ENCODE peak calls at places on chromosomes 13 and 19, in nine cellular contexts. One of them, this sample, is unnamed.

GRCh38 chr13:30443957-30444404 is 21.7 kb downstream of the UBE2L5 start:
- DNase-seq in bronchial epithelial cell: no peak
- DNase-seq in EH: no peak
- DNase-seq in NCI-H2081: no peak
- DNase-seq in activated T-helper 1 cell treated with anti-CD3 and anti-CD28 coated beads, Interleukin-2, amount 50 U/mL, for 16 hours: no peak
- DNase-seq in fibroblast of mammary gland: no peak
- DNase-seq in uterus: no peak
- DNase-seq in stimulated activated CD4-positive, alpha-beta T cell treated with anti-CD3 and anti-CD28 coated beads, Interleukin-2, amount 100 ng/mL, for 48 hours: no peak
- DNase-seq in HTR-8/SVneo: no peak
- DNase-seq in this sample: no peak

GRCh38 chr19:13817615-13818371 is 22.6 kb downstream of the ZSWIM4 start:
- DNase-seq in bronchial epithelial cell: no peak
- DNase-seq in EH: peak
- DNase-seq in NCI-H2081: peak
- DNase-seq in activated T-helper 1 cell treated with anti-CD3 and anti-CD28 coated beads, Interleukin-2, amount 50 U/mL, for 16 hours: no peak
- DNase-seq in fibroblast of mammary gland: no peak
- DNase-seq in uterus: no peak
- DNase-seq in stimulated activated CD4-positive, alpha-beta T cell treated with anti-CD3 and anti-CD28 coated beads, Interleukin-2, amount 100 ng/mL, for 48 hours: no peak
- DNase-seq in HTR-8/SVneo: no peak
- DNase-seq in this sample: no peak

GRCh38 chr19:4583961-4584669 is 24.6 kb upstream of the SEMA6B start:
- DNase-seq in bronchial epithelial cell: no peak
- DNase-seq in EH: peak
- DNase-seq in NCI-H2081: peak
- DNase-seq in activated T-helper 1 cell treated with anti-CD3 and anti-CD28 coated beads, Interleukin-2, amount 50 U/mL, for 16 hours: no peak
- DNase-seq in fibroblast of mammary gland: no peak
- DNase-seq in uterus: no peak
- DNase-seq in stimulated activated CD4-positive, alpha-beta T cell treated with anti-CD3 and anti-CD28 coated beads, Interleukin-2, amount 100 ng/mL, for 48 hours: peak
- DNase-seq in HTR-8/SVneo: no peak
- DNase-seq in this sample: no peak

GRCh38 chr19:58577581-58578429 is 4.7 kb upstream of the MZF1 start:
- DNase-seq in bronchial epithelial cell: no peak
- DNase-seq in EH: no peak
- DNase-seq in NCI-H2081: no peak
- DNase-seq in activated T-helper 1 cell treated with anti-CD3 and anti-CD28 coated beads, Interleukin-2, amount 50 U/mL, for 16 hours: no peak
- DNase-seq in fibroblast of mammary gland: no peak
- DNase-seq in uterus: no peak
- DNase-seq in stimulated activated CD4-positive, alpha-beta T cell treated with anti-CD3 and anti-CD28 coated beads, Interleukin-2, amount 100 ng/mL, for 48 hours: no peak
- DNase-seq in HTR-8/SVneo: no peak
- DNase-seq in this sample: no peak

GRCh38 chr13:50081106-50081898 is 66.1 kb downstream of the KCNRG start:
- DNase-seq in bronchial epithelial cell: peak
- DNase-seq in EH: peak
- DNase-seq in NCI-H2081: peak
- DNase-seq in activated T-helper 1 cell treated with anti-CD3 and anti-CD28 coated beads, Interleukin-2, amount 50 U/mL, for 16 hours: peak
- DNase-seq in fibroblast of mammary gland: no peak
- DNase-seq in uterus: peak
- DNase-seq in stimulated activated CD4-positive, alpha-beta T cell treated with anti-CD3 and anti-CD28 coated beads, Interleukin-2, amount 100 ng/mL, for 48 hours: peak
- DNase-seq in HTR-8/SVneo: no peak
- DNase-seq in this sample: peak

GRCh38 chr13:96141032-96141431 is 51.1 kb downstream of the HS6ST3 start:
- DNase-seq in bronchial epithelial cell: peak
- DNase-seq in EH: peak
- DNase-seq in NCI-H2081: no peak
- DNase-seq in activated T-helper 1 cell treated with anti-CD3 and anti-CD28 coated beads, Interleukin-2, amount 50 U/mL, for 16 hours: no peak
- DNase-seq in fibroblast of mammary gland: peak
- DNase-seq in uterus: no peak
- DNase-seq in stimulated activated CD4-positive, alpha-beta T cell treated with anti-CD3 and anti-CD28 coated beads, Interleukin-2, amount 100 ng/mL, for 48 hours: no peak
- DNase-seq in HTR-8/SVneo: no peak
- DNase-seq in this sample: no peak

GRCh38 chr13:90443268-90443667 is 904.2 kb upstream of the MIR17HG start:
- DNase-seq in bronchial epithelial cell: peak
- DNase-seq in EH: peak
- DNase-seq in NCI-H2081: no peak
- DNase-seq in activated T-helper 1 cell treated with anti-CD3 and anti-CD28 coated beads, Interleukin-2, amount 50 U/mL, for 16 hours: no peak
- DNase-seq in fibroblast of mammary gland: no peak
- DNase-seq in uterus: no peak
- DNase-seq in stimulated activated CD4-positive, alpha-beta T cell treated with anti-CD3 and anti-CD28 coated beads, Interleukin-2, amount 100 ng/mL, for 48 hours: no peak
- DNase-seq in HTR-8/SVneo: no peak
- DNase-seq in this sample: no peak

GRCh38 chr19:14561832-14562351 is 10.0 kb downstream of the NDUFB7 start:
- DNase-seq in bronchial epithelial cell: peak
- DNase-seq in EH: no peak
- DNase-seq in NCI-H2081: no peak
- DNase-seq in activated T-helper 1 cell treated with anti-CD3 and anti-CD28 coated beads, Interleukin-2, amount 50 U/mL, for 16 hours: no peak
- DNase-seq in fibroblast of mammary gland: peak
- DNase-seq in uterus: no peak
- DNase-seq in stimulated activated CD4-positive, alpha-beta T cell treated with anti-CD3 and anti-CD28 coated beads, Interleukin-2, amount 100 ng/mL, for 48 hours: no peak
- DNase-seq in HTR-8/SVneo: no peak
- DNase-seq in this sample: peak

GRCh38 chr13:91142572-91142971 is 204.9 kb upstream of the MIR17HG start:
- DNase-seq in bronchial epithelial cell: peak
- DNase-seq in EH: peak
- DNase-seq in NCI-H2081: peak
- DNase-seq in activated T-helper 1 cell treated with anti-CD3 and anti-CD28 coated beads, Interleukin-2, amount 50 U/mL, for 16 hours: no peak
- DNase-seq in fibroblast of mammary gland: peak
- DNase-seq in uterus: no peak
- DNase-seq in stimulated activated CD4-positive, alpha-beta T cell treated with anti-CD3 and anti-CD28 coated beads, Interleukin-2, amount 100 ng/mL, for 48 hours: no peak
- DNase-seq in HTR-8/SVneo: peak
- DNase-seq in this sample: no peak

GRCh38 chr13:100247937-100248336 is 159.0 kb downstream of the PCCA start:
- DNase-seq in bronchial epithelial cell: no peak
- DNase-seq in EH: no peak
- DNase-seq in NCI-H2081: no peak
- DNase-seq in activated T-helper 1 cell treated with anti-CD3 and anti-CD28 coated beads, Interleukin-2, amount 50 U/mL, for 16 hours: no peak
- DNase-seq in fibroblast of mammary gland: no peak
- DNase-seq in uterus: no peak
- DNase-seq in stimulated activated CD4-positive, alpha-beta T cell treated with anti-CD3 and anti-CD28 coated beads, Interleukin-2, amount 100 ng/mL, for 48 hours: no peak
- DNase-seq in HTR-8/SVneo: no peak
- DNase-seq in this sample: no peak

GRCh38 chr19:34350161-34350561 is 14.8 kb upstream of the GPI start:
- DNase-seq in bronchial epithelial cell: no peak
- DNase-seq in EH: peak
- DNase-seq in NCI-H2081: no peak
- DNase-seq in activated T-helper 1 cell treated with anti-CD3 and anti-CD28 coated beads, Interleukin-2, amount 50 U/mL, for 16 hours: peak
- DNase-seq in fibroblast of mammary gland: peak
- DNase-seq in uterus: no peak
- DNase-seq in stimulated activated CD4-positive, alpha-beta T cell treated with anti-CD3 and anti-CD28 coated beads, Interleukin-2, amount 100 ng/mL, for 48 hours: no peak
- DNase-seq in HTR-8/SVneo: no peak
- DNase-seq in this sample: no peak

GRCh38 chr13:33918199-33918932 is 100.4 kb downstream of the RFC3 start:
- DNase-seq in bronchial epithelial cell: peak
- DNase-seq in EH: peak
- DNase-seq in NCI-H2081: no peak
- DNase-seq in activated T-helper 1 cell treated with anti-CD3 and anti-CD28 coated beads, Interleukin-2, amount 50 U/mL, for 16 hours: no peak
- DNase-seq in fibroblast of mammary gland: peak
- DNase-seq in uterus: no peak
- DNase-seq in stimulated activated CD4-positive, alpha-beta T cell treated with anti-CD3 and anti-CD28 coated beads, Interleukin-2, amount 100 ng/mL, for 48 hours: no peak
- DNase-seq in HTR-8/SVneo: peak
- DNase-seq in this sample: no peak

GRCh38 chr19:41425174-41426115 is 1.7 kb downstream of the B3GNT8 start:
- DNase-seq in bronchial epithelial cell: no peak
- DNase-seq in EH: no peak
- DNase-seq in NCI-H2081: no peak
- DNase-seq in activated T-helper 1 cell treated with anti-CD3 and anti-CD28 coated beads, Interleukin-2, amount 50 U/mL, for 16 hours: no peak
- DNase-seq in fibroblast of mammary gland: no peak
- DNase-seq in uterus: no peak
- DNase-seq in stimulated activated CD4-positive, alpha-beta T cell treated with anti-CD3 and anti-CD28 coated beads, Interleukin-2, amount 100 ng/mL, for 48 hours: no peak
- DNase-seq in HTR-8/SVneo: no peak
- DNase-seq in this sample: no peak

GRCh38 chr13:20231839-20232555 is at the start of gene GJB6:
- DNase-seq in bronchial epithelial cell: peak
- DNase-seq in EH: no peak
- DNase-seq in NCI-H2081: no peak
- DNase-seq in activated T-helper 1 cell treated with anti-CD3 and anti-CD28 coated beads, Interleukin-2, amount 50 U/mL, for 16 hours: no peak
- DNase-seq in fibroblast of mammary gland: no peak
- DNase-seq in uterus: no peak
- DNase-seq in stimulated activated CD4-positive, alpha-beta T cell treated with anti-CD3 and anti-CD28 coated beads, Interleukin-2, amount 100 ng/mL, for 48 hours: no peak
- DNase-seq in HTR-8/SVneo: no peak
- DNase-seq in this sample: no peak

GRCh38 chr19:11693505-11694499 is 44.9 kb downstream of the ZNF823 start:
- DNase-seq in bronchial epithelial cell: peak
- DNase-seq in EH: peak
- DNase-seq in NCI-H2081: peak
- DNase-seq in activated T-helper 1 cell treated with anti-CD3 and anti-CD28 coated beads, Interleukin-2, amount 50 U/mL, for 16 hours: no peak
- DNase-seq in fibroblast of mammary gland: peak
- DNase-seq in uterus: no peak
- DNase-seq in stimulated activated CD4-positive, alpha-beta T cell treated with anti-CD3 and anti-CD28 coated beads, Interleukin-2, amount 100 ng/mL, for 48 hours: no peak
- DNase-seq in HTR-8/SVneo: peak
- DNase-seq in this sample: no peak

GRCh38 chr13:38530492-38530891 is 156.4 kb upstream of the FREM2 start:
- DNase-seq in bronchial epithelial cell: peak
- DNase-seq in EH: peak
- DNase-seq in NCI-H2081: no peak
- DNase-seq in activated T-helper 1 cell treated with anti-CD3 and anti-CD28 coated beads, Interleukin-2, amount 50 U/mL, for 16 hours: no peak
- DNase-seq in fibroblast of mammary gland: peak
- DNase-seq in uterus: no peak
- DNase-seq in stimulated activated CD4-positive, alpha-beta T cell treated with anti-CD3 and anti-CD28 coated beads, Interleukin-2, amount 100 ng/mL, for 48 hours: no peak
- DNase-seq in HTR-8/SVneo: no peak
- DNase-seq in this sample: no peak

GRCh38 chr19:43450545-43450997 is 14.8 kb downstream of the LYPD3 start:
- DNase-seq in bronchial epithelial cell: peak
- DNase-seq in EH: peak
- DNase-seq in NCI-H2081: no peak
- DNase-seq in activated T-helper 1 cell treated with anti-CD3 and anti-CD28 coated beads, Interleukin-2, amount 50 U/mL, for 16 hours: no peak
- DNase-seq in fibroblast of mammary gland: peak
- DNase-seq in uterus: no peak
- DNase-seq in stimulated activated CD4-positive, alpha-beta T cell treated with anti-CD3 and anti-CD28 coated beads, Interleukin-2, amount 100 ng/mL, for 48 hours: no peak
- DNase-seq in HTR-8/SVneo: no peak
- DNase-seq in this sample: no peak

GRCh38 chr19:3409346-3410064 is 43.1 kb downstream of the NFIC start:
- DNase-seq in bronchial epithelial cell: no peak
- DNase-seq in EH: no peak
- DNase-seq in NCI-H2081: no peak
- DNase-seq in activated T-helper 1 cell treated with anti-CD3 and anti-CD28 coated beads, Interleukin-2, amount 50 U/mL, for 16 hours: no peak
- DNase-seq in fibroblast of mammary gland: peak
- DNase-seq in uterus: peak
- DNase-seq in stimulated activated CD4-positive, alpha-beta T cell treated with anti-CD3 and anti-CD28 coated beads, Interleukin-2, amount 100 ng/mL, for 48 hours: no peak
- DNase-seq in HTR-8/SVneo: no peak
- DNase-seq in this sample: peak

GRCh38 chr13:83503424-83503823 is 378.9 kb downstream of the SLITRK1 start:
- DNase-seq in bronchial epithelial cell: peak
- DNase-seq in EH: peak
- DNase-seq in NCI-H2081: no peak
- DNase-seq in activated T-helper 1 cell treated with anti-CD3 and anti-CD28 coated beads, Interleukin-2, amount 50 U/mL, for 16 hours: no peak
- DNase-seq in fibroblast of mammary gland: peak
- DNase-seq in uterus: no peak
- DNase-seq in stimulated activated CD4-positive, alpha-beta T cell treated with anti-CD3 and anti-CD28 coated beads, Interleukin-2, amount 100 ng/mL, for 48 hours: no peak
- DNase-seq in HTR-8/SVneo: no peak
- DNase-seq in this sample: no peak

GRCh38 chr19:49127674-49128544 is 8.6 kb downstream of the PPFIA3 start:
- DNase-seq in bronchial epithelial cell: peak
- DNase-seq in EH: peak
- DNase-seq in NCI-H2081: peak
- DNase-seq in activated T-helper 1 cell treated with anti-CD3 and anti-CD28 coated beads, Interleukin-2, amount 50 U/mL, for 16 hours: peak
- DNase-seq in fibroblast of mammary gland: peak
- DNase-seq in uterus: peak
- DNase-seq in stimulated activated CD4-positive, alpha-beta T cell treated with anti-CD3 and anti-CD28 coated beads, Interleukin-2, amount 100 ng/mL, for 48 hours: peak
- DNase-seq in HTR-8/SVneo: peak
- DNase-seq in this sample: peak

GRCh38 chr13:28329395-28330158 is 165.4 kb downstream of the FLT1 start:
- DNase-seq in bronchial epithelial cell: peak
- DNase-seq in EH: peak
- DNase-seq in NCI-H2081: no peak
- DNase-seq in activated T-helper 1 cell treated with anti-CD3 and anti-CD28 coated beads, Interleukin-2, amount 50 U/mL, for 16 hours: no peak
- DNase-seq in fibroblast of mammary gland: peak
- DNase-seq in uterus: peak
- DNase-seq in stimulated activated CD4-positive, alpha-beta T cell treated with anti-CD3 and anti-CD28 coated beads, Interleukin-2, amount 100 ng/mL, for 48 hours: no peak
- DNase-seq in HTR-8/SVneo: no peak
- DNase-seq in this sample: no peak

GRCh38 chr13:113510871-113511270 is 20.4 kb upstream of the DCUN1D2 start:
- DNase-seq in bronchial epithelial cell: no peak
- DNase-seq in EH: no peak
- DNase-seq in NCI-H2081: no peak
- DNase-seq in activated T-helper 1 cell treated with anti-CD3 and anti-CD28 coated beads, Interleukin-2, amount 50 U/mL, for 16 hours: no peak
- DNase-seq in fibroblast of mammary gland: no peak
- DNase-seq in uterus: no peak
- DNase-seq in stimulated activated CD4-positive, alpha-beta T cell treated with anti-CD3 and anti-CD28 coated beads, Interleukin-2, amount 100 ng/mL, for 48 hours: no peak
- DNase-seq in HTR-8/SVneo: no peak
- DNase-seq in this sample: no peak